ENCODE peak calls at places on chromosome 16, in eight cellular contexts. F is effector memory CD4-positive, alpha-beta T cell; W is occipital lobe; O is stimulated activated CD8-positive, alpha-beta memory T cell treated with anti-CD3 and anti-CD28 coated beads, Interleukin-4, amount 100 ng/mL, for 24 hours; A is head of caudate nucleus; R is Right ventricle myocardium superior; E is activated T-cell treated with anti-CD3 and anti-CD28 coated beads, Interleukin-2, amount 50 U/mL, for 72 hours; S is heart left ventricle. G is an unnamed sample.

GRCh38 chr16:78962457-78962929 is 638.0 kb downstream of the MAF start:
- DNase-seq in F (no peak), W (no peak), O (no peak), A (no peak), R (no peak), E (peak), S (no peak), G (no peak)

GRCh38 chr16:918068-918467 is 52.7 kb downstream of the LMF1 start:
- DNase-seq in F (no peak), W (no peak), O (no peak), A (no peak), R (no peak), E (no peak), S (peak), G (no peak)

GRCh38 chr16:3149630-3150345 is 15.0 kb downstream of the ZNF213 start:
- DNase-seq in F (no peak), W (peak), O (no peak), A (peak), R (peak), E (peak), S (peak), G (peak)

GRCh38 chr16:27847030-27847550 is 216.4 kb downstream of the GSG1L start:
- DNase-seq in F (no peak), W (no peak), O (no peak), A (no peak), R (no peak), E (no peak), S (no peak), G (peak)

GRCh38 chr16:23678430-23679273 is at the start of gene PLK1:
- DNase-seq in F (peak), W (peak), O (peak), A (peak), R (peak), E (peak), S (peak), G (peak)

GRCh38 chr16:2686912-2687507 is 4.7 kb downstream of the KCTD5 start:
- DNase-seq in F (no peak), W (no peak), O (peak), A (no peak), R (peak), E (peak), S (peak), G (peak)

GRCh38 chr16:4691666-4692412 is 1.5 kb upstream of the NUDT16L1 start:
- DNase-seq in F (no peak), W (no peak), O (no peak), A (no peak), R (peak), E (no peak), S (peak), G (peak)

GRCh38 chr16:57092786-57093301 is 461 bp downstream of the CPNE2 start:
- DNase-seq in F (no peak), W (no peak), O (peak), A (peak), R (peak), E (peak), S (peak), G (peak)

GRCh38 chr16:22232277-22233049 is 26.4 kb downstream of the EEF2K start:
- DNase-seq in F (no peak), W (no peak), O (no peak), A (no peak), R (no peak), E (peak), S (peak), G (no peak)

GRCh38 chr16:46857261-46857962 is 26.4 kb upstream of the C16orf87 start:
- DNase-seq in F (no peak), W (peak), O (no peak), A (peak), R (no peak), E (no peak), S (no peak), G (no peak)

GRCh38 chr16:85204242-85205010 is 92.2 kb upstream of the CIBAR2 start:
- DNase-seq in F (no peak), W (no peak), O (no peak), A (no peak), R (peak), E (no peak), S (peak), G (no peak)

GRCh38 chr16:48113471-48113870 is 42.3 kb downstream of the ABCC12 start:
- DNase-seq in F (no peak), W (no peak), O (no peak), A (no peak), R (no peak), E (no peak), S (no peak), G (no peak)

GRCh38 chr16:5215911-5216310 is 118.3 kb upstream of the EEF2KMT start:
- DNase-seq in F (no peak), W (no peak), O (no peak), A (no peak), R (no peak), E (no peak), S (no peak), G (no peak)

GRCh38 chr16:53626816-53627215 is 76.8 kb downstream of the RPGRIP1L start:
- DNase-seq in F (no peak), W (no peak), O (no peak), A (no peak), R (no peak), E (no peak), S (no peak), G (no peak)

GRCh38 chr16:4115209-4115940 is 867 bp downstream of the ADCY9 start:
- DNase-seq in F (peak), W (peak), O (peak), A (peak), R (peak), E (peak), S (peak), G (no peak)

GRCh38 chr16:76910931-76911330 is 280.1 kb upstream of the MON1B start:
- DNase-seq in F (no peak), W (no peak), O (no peak), A (no peak), R (no peak), E (no peak), S (no peak), G (no peak)

G was measured in cardiac septum.